ENCODE peak calls at places on chromosomes 5 and 9, in six cellular contexts. One of them, this sample, is unnamed. For H3K4me1, the result is how much of the 10 kb centered on the place peaks cover.

GRCh38 chr5:167511-167910 is 23.8 kb upstream of the LRRC14B start:
- DNase-seq in tibial artery: no peak
- DNase-seq in CD4-positive, alpha-beta memory T cell: no peak
- DNase-seq in heart left ventricle: peak
- DNase-seq in cardiac muscle cell: no peak
- DNase-seq in pancreas: no peak
- DNase-seq in this sample: no peak

GRCh38 chr5:94524841-94525697 is 93.3 kb downstream of the KIAA0825 start:
- DNase-seq in tibial artery: no peak
- DNase-seq in CD4-positive, alpha-beta memory T cell: peak
- DNase-seq in heart left ventricle: no peak
- DNase-seq in cardiac muscle cell: peak
- DNase-seq in pancreas: no peak
- DNase-seq in this sample: peak

GRCh38 chr9:118529210-118529609 is 825.0 kb downstream of the TLR4 start:
- DNase-seq in tibial artery: no peak
- DNase-seq in CD4-positive, alpha-beta memory T cell: no peak
- DNase-seq in heart left ventricle: no peak
- DNase-seq in cardiac muscle cell: no peak
- DNase-seq in pancreas: no peak
- DNase-seq in this sample: no peak

GRCh38 chr9:114448706-114449105 is 56.6 kb downstream of the WHRN start:
- DNase-seq in tibial artery: no peak
- DNase-seq in CD4-positive, alpha-beta memory T cell: no peak
- DNase-seq in heart left ventricle: no peak
- DNase-seq in cardiac muscle cell: no peak
- DNase-seq in pancreas: no peak
- DNase-seq in this sample: no peak

GRCh38 chr9:5748438-5748837 is 84.5 kb downstream of the ERMP1 start:
- DNase-seq in tibial artery: no peak
- DNase-seq in CD4-positive, alpha-beta memory T cell: no peak
- DNase-seq in heart left ventricle: no peak
- DNase-seq in cardiac muscle cell: no peak
- DNase-seq in pancreas: no peak
- DNase-seq in this sample: no peak

GRCh38 chr9:97468658-97469448 is 32.6 kb upstream of the TMOD1 start:
- DNase-seq in tibial artery: peak
- DNase-seq in CD4-positive, alpha-beta memory T cell: peak
- DNase-seq in heart left ventricle: peak
- DNase-seq in cardiac muscle cell: peak
- DNase-seq in pancreas: peak
- DNase-seq in this sample: peak

GRCh38 chr9:126784401-126784800 is 20.4 kb upstream of the ZBTB43 start:
- DNase-seq in tibial artery: no peak
- DNase-seq in CD4-positive, alpha-beta memory T cell: no peak
- DNase-seq in heart left ventricle: no peak
- DNase-seq in cardiac muscle cell: no peak
- DNase-seq in pancreas: no peak
- DNase-seq in this sample: no peak

GRCh38 chr5:180600554-180601041 is 9.3 kb upstream of the SCGB3A1 start:
- DNase-seq in tibial artery: peak
- DNase-seq in CD4-positive, alpha-beta memory T cell: no peak
- DNase-seq in heart left ventricle: no peak
- DNase-seq in cardiac muscle cell: no peak
- DNase-seq in pancreas: no peak
- DNase-seq in this sample: no peak

GRCh38 chr5:115583474-115583873 is 18.8 kb downstream of the TICAM2 start:
- DNase-seq in tibial artery: no peak
- DNase-seq in CD4-positive, alpha-beta memory T cell: no peak
- DNase-seq in heart left ventricle: peak
- DNase-seq in cardiac muscle cell: no peak
- DNase-seq in pancreas: no peak
- DNase-seq in this sample: no peak

GRCh38 chr9:21684231-21684630 is 118.2 kb upstream of the MTAP start:
- DNase-seq in tibial artery: no peak
- DNase-seq in CD4-positive, alpha-beta memory T cell: no peak
- DNase-seq in heart left ventricle: no peak
- DNase-seq in cardiac muscle cell: no peak
- DNase-seq in pancreas: no peak
- DNase-seq in this sample: no peak

GRCh38 chr9:70285246-70285645 is 26.5 kb downstream of the SMC5 start:
- DNase-seq in tibial artery: no peak
- DNase-seq in CD4-positive, alpha-beta memory T cell: no peak
- DNase-seq in heart left ventricle: no peak
- DNase-seq in cardiac muscle cell: no peak
- DNase-seq in pancreas: no peak
- DNase-seq in this sample: no peak

GRCh38 chr5:22651355-22651754 is 201.8 kb downstream of the CDH12 start:
- DNase-seq in tibial artery: no peak
- DNase-seq in CD4-positive, alpha-beta memory T cell: no peak
- DNase-seq in heart left ventricle: no peak
- DNase-seq in cardiac muscle cell: no peak
- DNase-seq in pancreas: no peak
- DNase-seq in this sample: no peak

GRCh38 chr5:34053571-34054271 is 10.7 kb upstream of the C1QTNF3 start:
- DNase-seq in tibial artery: no peak
- DNase-seq in CD4-positive, alpha-beta memory T cell: no peak
- DNase-seq in heart left ventricle: peak
- DNase-seq in cardiac muscle cell: peak
- DNase-seq in pancreas: no peak
- DNase-seq in this sample: no peak

GRCh38 chr9:114288233-114289051 is 34.5 kb upstream of the ORM1 start:
- DNase-seq in tibial artery: peak
- DNase-seq in CD4-positive, alpha-beta memory T cell: no peak
- DNase-seq in heart left ventricle: peak
- DNase-seq in cardiac muscle cell: peak
- DNase-seq in pancreas: no peak
- DNase-seq in this sample: peak

GRCh38 chr9:87711857-87712800 is 13.8 kb upstream of the CTSL start:
- DNase-seq in tibial artery: peak
- DNase-seq in CD4-positive, alpha-beta memory T cell: no peak
- DNase-seq in heart left ventricle: no peak
- DNase-seq in cardiac muscle cell: no peak
- DNase-seq in pancreas: no peak
- DNase-seq in this sample: no peak

GRCh38 chr5:1018596-1018995 is 10.0 kb downstream of the NKD2 start:
- DNase-seq in tibial artery: no peak
- DNase-seq in CD4-positive, alpha-beta memory T cell: no peak
- DNase-seq in heart left ventricle: peak
- DNase-seq in cardiac muscle cell: no peak
- DNase-seq in pancreas: no peak
- DNase-seq in this sample: no peak

GRCh38 chr5:116892993-116893392 is 318.4 kb upstream of the SEMA6A start:
- DNase-seq in tibial artery: no peak
- DNase-seq in CD4-positive, alpha-beta memory T cell: no peak
- DNase-seq in heart left ventricle: no peak
- DNase-seq in cardiac muscle cell: peak
- DNase-seq in pancreas: no peak
- DNase-seq in this sample: no peak

GRCh38 chr5:125336401-125336800 is 590.0 kb upstream of the ZNF608 start:
- DNase-seq in tibial artery: no peak
- DNase-seq in CD4-positive, alpha-beta memory T cell: no peak
- DNase-seq in heart left ventricle: no peak
- DNase-seq in cardiac muscle cell: no peak
- DNase-seq in pancreas: no peak
- DNase-seq in this sample: no peak

GRCh38 chr9:34590376-34591090 is 1.0 kb upstream of the CNTFR start:
- DNase-seq in tibial artery: peak
- DNase-seq in CD4-positive, alpha-beta memory T cell: no peak
- DNase-seq in heart left ventricle: no peak
- DNase-seq in cardiac muscle cell: no peak
- DNase-seq in pancreas: no peak
- DNase-seq in this sample: peak

GRCh38 chr5:124677376-124677998 is 69.0 kb downstream of the ZNF608 start:
- DNase-seq in tibial artery: no peak
- DNase-seq in CD4-positive, alpha-beta memory T cell: no peak
- DNase-seq in heart left ventricle: no peak
- DNase-seq in cardiac muscle cell: no peak
- DNase-seq in pancreas: no peak
- DNase-seq in this sample: no peak

GRCh38 chr5:132467292-132467984 is 23.1 kb downstream of the IRF1 start:
- DNase-seq in tibial artery: peak
- DNase-seq in CD4-positive, alpha-beta memory T cell: no peak
- DNase-seq in heart left ventricle: peak
- DNase-seq in cardiac muscle cell: no peak
- DNase-seq in pancreas: no peak
- DNase-seq in this sample: no peak

GRCh38 chr5:71457106-71457505 is 1.7 kb downstream of the BDP1 start:
- DNase-seq in tibial artery: no peak
- DNase-seq in CD4-positive, alpha-beta memory T cell: no peak
- DNase-seq in heart left ventricle: no peak
- DNase-seq in cardiac muscle cell: no peak
- DNase-seq in pancreas: no peak
- DNase-seq in this sample: no peak

GRCh38 chr9:126915281-126915816 is 767 bp downstream of the RALGPS1 start:
- DNase-seq in tibial artery: no peak
- DNase-seq in CD4-positive, alpha-beta memory T cell: no peak
- DNase-seq in heart left ventricle: peak
- DNase-seq in cardiac muscle cell: peak
- DNase-seq in pancreas: peak
- DNase-seq in this sample: peak

GRCh38 chr9:11319477-11320060 is 706.8 kb upstream of the PTPRD start:
- DNase-seq in tibial artery: no peak
- DNase-seq in CD4-positive, alpha-beta memory T cell: no peak
- DNase-seq in heart left ventricle: no peak
- DNase-seq in cardiac muscle cell: peak
- DNase-seq in pancreas: no peak
- DNase-seq in this sample: peak

GRCh38 chr5:167063788-167064187 is 1227.7 kb upstream of the WWC1 start:
- DNase-seq in tibial artery: no peak
- DNase-seq in CD4-positive, alpha-beta memory T cell: no peak
- DNase-seq in heart left ventricle: no peak
- DNase-seq in cardiac muscle cell: no peak
- DNase-seq in pancreas: no peak
- DNase-seq in this sample: no peak

GRCh38 chr9:138006576-138007233 is 129.1 kb downstream of the CACNA1B start:
- DNase-seq in tibial artery: no peak
- DNase-seq in CD4-positive, alpha-beta memory T cell: no peak
- DNase-seq in heart left ventricle: no peak
- DNase-seq in cardiac muscle cell: no peak
- DNase-seq in pancreas: no peak
- DNase-seq in this sample: peak

GRCh38 chr5:33242264-33242663 is 198.5 kb upstream of the TARS1 start:
- DNase-seq in tibial artery: no peak
- DNase-seq in CD4-positive, alpha-beta memory T cell: no peak
- DNase-seq in heart left ventricle: no peak
- DNase-seq in cardiac muscle cell: no peak
- DNase-seq in pancreas: no peak
- DNase-seq in this sample: no peak

GRCh38 chr9:91945277-91946074 is 4.6 kb downstream of the ROR2 start:
- DNase-seq in tibial artery: no peak
- DNase-seq in CD4-positive, alpha-beta memory T cell: no peak
- DNase-seq in heart left ventricle: no peak
- DNase-seq in cardiac muscle cell: peak
- DNase-seq in pancreas: peak
- DNase-seq in this sample: no peak

GRCh38 chr9:126165755-126166154 is 160.9 kb upstream of the MVB12B start:
- DNase-seq in tibial artery: no peak
- DNase-seq in CD4-positive, alpha-beta memory T cell: no peak
- DNase-seq in heart left ventricle: no peak
- DNase-seq in cardiac muscle cell: no peak
- DNase-seq in pancreas: no peak
- DNase-seq in this sample: no peak

GRCh38 chr5:56656816-56657740 is 158.3 kb upstream of the MAP3K1 start:
- DNase-seq in tibial artery: no peak
- DNase-seq in CD4-positive, alpha-beta memory T cell: no peak
- DNase-seq in heart left ventricle: no peak
- DNase-seq in cardiac muscle cell: no peak
- DNase-seq in pancreas: no peak
- DNase-seq in this sample: no peak

GRCh38 chr5:155089649-155090048 is 76.1 kb downstream of the KIF4B start:
- DNase-seq in tibial artery: no peak
- DNase-seq in CD4-positive, alpha-beta memory T cell: no peak
- DNase-seq in heart left ventricle: no peak
- DNase-seq in cardiac muscle cell: no peak
- DNase-seq in pancreas: no peak
- DNase-seq in this sample: no peak

DNA sequence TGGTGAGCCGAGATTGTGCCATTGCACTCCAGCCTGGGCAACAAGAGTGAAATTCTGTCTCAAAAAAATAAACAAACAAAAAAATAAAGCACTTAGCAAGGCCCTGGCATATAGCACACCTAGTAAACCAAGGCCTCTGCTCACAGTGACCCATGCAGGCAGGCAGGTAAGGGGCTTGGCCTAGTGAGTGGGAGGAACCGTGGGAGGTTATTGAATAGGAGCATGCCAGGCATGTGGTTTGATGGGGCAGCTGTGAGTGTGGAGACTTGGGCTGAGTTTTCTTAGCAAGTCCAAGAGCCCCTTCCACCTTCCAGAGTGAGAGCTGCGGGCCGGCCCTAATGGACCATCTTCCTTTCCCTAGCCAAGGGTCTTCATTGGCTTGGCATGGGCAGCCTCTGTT is 4.5 kb upstream of the NDST1 start:
- DNase-seq in tibial artery: no peak
- DNase-seq in CD4-positive, alpha-beta memory T cell: no peak
- DNase-seq in heart left ventricle: no peak
- DNase-seq in cardiac muscle cell: no peak
- DNase-seq in pancreas: peak
- DNase-seq in this sample: no peak
- H3K4me1 ChIP-seq in tibial artery: half or more
- H3K4me1 ChIP-seq in CD4-positive, alpha-beta memory T cell: under half
- H3K4me1 ChIP-seq in heart left ventricle: half or more
- H3K4me1 ChIP-seq in cardiac muscle cell: under half
- H3K4me1 ChIP-seq in pancreas: half or more
- H3K4me1 ChIP-seq in this sample: under half

GRCh38 chr5:67094476-67095300 is 101.9 kb downstream of the CD180 start:
- DNase-seq in tibial artery: peak
- DNase-seq in CD4-positive, alpha-beta memory T cell: no peak
- DNase-seq in heart left ventricle: peak
- DNase-seq in cardiac muscle cell: peak
- DNase-seq in pancreas: no peak
- DNase-seq in this sample: no peak
- H3K4me1 ChIP-seq in tibial artery: under half
- H3K4me1 ChIP-seq in CD4-positive, alpha-beta memory T cell: under half
- H3K4me1 ChIP-seq in heart left ventricle: under half
- H3K4me1 ChIP-seq in cardiac muscle cell: under half
- H3K4me1 ChIP-seq in pancreas: under half
- H3K4me1 ChIP-seq in this sample: under half

GRCh38 chr9:123377211-123377971 is 21.4 kb downstream of the CRB2 start:
- DNase-seq in tibial artery: no peak
- DNase-seq in CD4-positive, alpha-beta memory T cell: no peak
- DNase-seq in heart left ventricle: no peak
- DNase-seq in cardiac muscle cell: no peak
- DNase-seq in pancreas: no peak
- DNase-seq in this sample: no peak
- H3K4me1 ChIP-seq in tibial artery: under half
- H3K4me1 ChIP-seq in CD4-positive, alpha-beta memory T cell: under half
- H3K4me1 ChIP-seq in heart left ventricle: under half
- H3K4me1 ChIP-seq in cardiac muscle cell: under half
- H3K4me1 ChIP-seq in pancreas: under half
- H3K4me1 ChIP-seq in this sample: under half

GRCh38 chr9:100340224-100340623 is 12.5 kb downstream of the TEX10 start:
- DNase-seq in tibial artery: no peak
- DNase-seq in CD4-positive, alpha-beta memory T cell: no peak
- DNase-seq in heart left ventricle: no peak
- DNase-seq in cardiac muscle cell: no peak
- DNase-seq in pancreas: no peak
- DNase-seq in this sample: no peak

GRCh38 chr9:100346836-100347235 is 5.9 kb downstream of the TEX10 start:
- DNase-seq in tibial artery: no peak
- DNase-seq in CD4-positive, alpha-beta memory T cell: no peak
- DNase-seq in heart left ventricle: no peak
- DNase-seq in cardiac muscle cell: no peak
- DNase-seq in pancreas: no peak
- DNase-seq in this sample: no peak

GRCh38 chr9:100341889-100342288 is 10.9 kb downstream of the TEX10 start:
- DNase-seq in tibial artery: no peak
- DNase-seq in CD4-positive, alpha-beta memory T cell: no peak
- DNase-seq in heart left ventricle: no peak
- DNase-seq in cardiac muscle cell: no peak
- DNase-seq in pancreas: no peak
- DNase-seq in this sample: no peak
- H3K4me1 ChIP-seq in tibial artery: under half
- H3K4me1 ChIP-seq in CD4-positive, alpha-beta memory T cell: under half
- H3K4me1 ChIP-seq in heart left ventricle: under half
- H3K4me1 ChIP-seq in cardiac muscle cell: under half
- H3K4me1 ChIP-seq in pancreas: under half
- H3K4me1 ChIP-seq in this sample: under half

This sample was measured in Caco-2.